ENCODE peak calls at places on chromosomes 6 and 20, in ten cellular contexts. W, L, Z, O, A, S, B, Y, E and P are unnamed samples.

GRCh38 chr6:93017626-93018025 is 401.7 kb downstream of the EPHA7 start:
- DNase-seq in W (no peak), L (no peak), Z (no peak), O (no peak), A (no peak), S (no peak), B (no peak), Y (no peak), E (no peak), P (no peak)

GRCh38 chr6:15994814-15995459 is 133.9 kb upstream of the MYLIP start:
- DNase-seq in W (no peak), L (no peak), Z (no peak), O (no peak), A (no peak), S (no peak), B (no peak), Y (no peak), E (no peak), P (no peak)

GRCh38 chr6:88785478-88785877 is 177.9 kb downstream of the RNGTT start:
- DNase-seq in W (no peak), L (no peak), Z (no peak), O (no peak), A (no peak), S (no peak), B (no peak), Y (no peak), E (no peak), P (no peak)

GRCh38 chr20:36097751-36098151 is 56.8 kb upstream of the EPB41L1 start:
- DNase-seq in W (peak; percentile 92), L (no peak), Z (no peak), O (peak; percentile 25), A (peak; percentile 53), S (no peak), B (no peak), Y (no peak), E (no peak), P (no peak)

GRCh38 chr20:63172726-63173125 is 43.2 kb downstream of the YTHDF1 start:
- DNase-seq in W (peak; percentile 76), L (peak; percentile 42), Z (no peak), O (no peak), A (no peak), S (peak; percentile 67), B (no peak), Y (no peak), E (no peak), P (peak; percentile 45)

GRCh38 chr6:74256387-74257180 is 560.6 kb downstream of the CD109 start:
- DNase-seq in W (no peak), L (no peak), Z (no peak), O (no peak), A (no peak), S (no peak), B (no peak), Y (no peak), E (no peak), P (no peak)

GRCh38 chr6:126873351-126873750 is 245.1 kb upstream of the RSPO3 start:
- DNase-seq in W (no peak), L (no peak), Z (no peak), O (no peak), A (no peak), S (no peak), B (no peak), Y (no peak), E (no peak), P (no peak)

GRCh38 chr6:131015630-131016263 is 47.3 kb downstream of the EPB41L2 start:
- DNase-seq in W (no peak), L (no peak), Z (no peak), O (no peak), A (no peak), S (no peak), B (no peak), Y (no peak), E (no peak), P (no peak)

GRCh38 chr6:46796842-46797241 is 3.7 kb downstream of the MEP1A start:
- DNase-seq in W (no peak), L (no peak), Z (no peak), O (no peak), A (no peak), S (no peak), B (no peak), Y (no peak), E (no peak), P (no peak)

GRCh38 chr6:19327246-19327645 is 509.9 kb upstream of the ID4 start:
- DNase-seq in W (no peak), L (no peak), Z (no peak), O (no peak), A (no peak), S (no peak), B (no peak), Y (no peak), E (no peak), P (no peak)

GRCh38 chr20:59495894-59496510 is 108.3 kb upstream of the PHACTR3 start:
- DNase-seq in W (peak; percentile 93), L (peak; percentile 67), Z (peak; percentile 65), O (peak; percentile 78), A (peak; percentile 72), S (peak; percentile 88), B (no peak), Y (peak; percentile 18), E (peak; percentile 80), P (peak; percentile 83)

DNA sequence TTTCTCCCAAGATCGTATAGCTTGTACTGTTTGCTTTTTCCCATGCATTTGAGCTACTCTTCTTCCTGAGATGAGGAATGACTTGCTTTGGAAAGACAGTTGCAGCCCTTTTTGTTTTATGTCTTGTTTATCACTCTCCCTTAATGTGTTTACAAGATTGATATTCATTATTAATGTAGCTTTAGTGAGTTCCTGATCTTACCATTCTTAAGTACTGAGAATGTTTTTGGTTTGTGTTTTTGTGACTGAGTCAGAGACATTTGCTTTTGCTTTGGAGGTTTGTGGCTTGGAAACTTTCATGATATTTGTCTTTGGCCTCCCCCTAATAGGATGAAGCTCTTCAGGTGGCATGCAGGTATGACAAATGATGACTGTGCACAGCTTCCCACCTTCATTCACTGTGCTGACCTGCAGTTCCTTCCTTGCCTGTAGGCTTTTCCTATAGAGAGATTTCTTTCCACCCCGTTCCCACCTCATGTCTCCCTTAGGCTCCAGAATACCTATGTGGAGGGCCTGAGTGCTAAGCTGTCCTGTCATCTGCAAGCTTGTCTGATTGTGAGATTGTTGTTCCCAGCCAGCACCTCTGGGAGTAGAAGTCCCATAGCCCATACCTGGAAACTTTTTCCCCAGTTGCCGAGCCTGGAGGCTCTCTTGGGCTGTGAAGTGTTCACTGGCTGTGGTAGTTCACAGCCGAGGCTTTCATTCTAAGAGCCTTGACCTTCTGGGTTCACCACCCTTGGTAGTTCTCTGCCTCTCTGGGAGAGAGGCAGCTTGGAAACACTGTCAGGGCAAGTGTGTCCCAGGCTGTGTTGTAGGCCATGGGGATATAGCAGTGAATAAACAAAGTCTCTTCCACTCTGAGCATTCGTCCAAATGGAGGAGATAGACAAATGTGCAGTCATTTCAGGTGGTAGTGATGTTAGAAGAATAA is 27.1 kb downstream of the CDS2 start:
- DNase-seq in W (no peak), L (no peak), Z (no peak), O (no peak), A (no peak), S (no peak), B (no peak), Y (no peak), E (no peak), P (no peak)
- TF ChIP-seq CTCF in W (peak; percentile 40), L (no peak), Z (no peak), O (no peak), A (no peak), S (no peak), B (no peak), Y (no peak), E (no peak), P (no peak)

GRCh38 chr6:155077331-155077730 is 82.2 kb downstream of the TIAM2 start:
- DNase-seq in W (no peak), L (no peak), Z (no peak), O (no peak), A (no peak), S (no peak), B (no peak), Y (no peak), E (no peak), P (no peak)
- TF ChIP-seq CTCF in W (no peak), L (no peak), Z (no peak), O (no peak), A (no peak), S (no peak), B (no peak), Y (no peak), E (no peak), P (no peak)

DNA sequence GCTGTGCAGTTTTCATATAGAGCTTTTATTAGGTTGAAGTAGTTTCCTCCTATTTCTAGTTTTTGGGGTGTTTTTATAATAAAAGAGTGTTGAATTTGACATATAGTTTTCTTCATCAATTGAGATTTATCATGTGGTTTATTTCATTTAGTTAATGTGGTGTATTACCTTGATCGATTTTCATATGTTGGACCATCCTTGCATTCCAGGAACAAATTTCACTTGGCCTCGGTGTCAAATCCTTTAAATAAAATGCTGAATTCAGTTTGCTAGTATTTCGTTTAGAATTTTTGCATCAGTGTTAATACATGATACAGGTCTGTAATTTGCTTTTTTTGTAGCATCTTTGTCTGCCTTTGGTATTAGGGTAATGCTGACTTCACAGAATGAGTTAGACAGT is 6.0 kb downstream of the DYNLT2 start:
- DNase-seq in W (no peak), L (no peak), Z (no peak), O (no peak), A (no peak), S (no peak), B (no peak), Y (no peak), E (no peak), P (no peak)
- TF ChIP-seq CTCF in W (no peak), L (no peak), Z (no peak), O (no peak), A (no peak), S (no peak), B (no peak), Y (no peak), E (no peak), P (no peak)

DNA sequence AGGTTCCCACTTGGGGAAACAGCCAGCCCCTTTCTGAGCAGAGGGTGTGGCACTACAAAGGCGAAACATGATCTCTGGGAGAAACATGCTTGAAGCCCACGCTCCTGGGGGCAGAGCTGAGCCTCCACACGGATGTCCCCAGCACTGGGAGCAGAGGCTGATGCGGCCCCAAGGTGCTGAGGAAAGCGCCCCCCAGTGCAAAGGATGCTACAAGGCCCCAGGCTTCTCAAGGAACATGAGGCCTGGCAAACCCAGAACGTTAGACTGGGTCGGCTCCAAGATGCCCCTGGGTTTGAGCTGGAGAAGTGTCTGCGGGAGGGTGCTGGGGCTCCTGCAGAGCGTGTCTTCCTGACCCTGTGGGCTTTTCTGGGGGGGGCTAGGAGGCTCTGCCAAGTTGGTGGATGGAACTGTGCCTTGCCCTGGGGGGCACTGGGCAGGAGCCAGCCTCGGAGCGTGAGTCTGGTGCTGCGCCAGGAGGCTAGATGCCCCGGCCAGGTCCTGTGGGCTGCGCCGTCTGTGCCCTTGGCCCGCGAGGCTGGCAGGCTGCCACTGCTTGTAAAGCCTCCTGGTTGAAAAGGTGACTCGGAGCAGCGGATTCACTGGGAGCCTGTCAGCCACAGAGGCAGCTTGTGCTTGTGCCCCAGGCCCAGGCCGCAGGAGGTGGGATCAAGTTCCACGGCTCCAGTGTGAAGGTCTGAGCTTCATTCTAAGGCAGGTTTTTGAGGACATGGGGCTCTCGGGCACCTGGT is 8.1 kb downstream of the SYNJ2 start:
- DNase-seq in W (peak; percentile 66), L (peak; percentile 50), Z (no peak), O (peak; percentile 96), A (peak; percentile 84), S (no peak), B (no peak), Y (no peak), E (peak; percentile 15), P (no peak)
- TF ChIP-seq CTCF in W (no peak), L (no peak), Z (no peak), O (no peak), A (no peak), S (no peak), B (no peak), Y (no peak), E (peak; percentile 2), P (no peak)